ENCODE peak calls at places on chromosome 15, in eight cellular contexts. A is ovary, D is heart left ventricle, S is pancreas, E is A549, T is AG10803, I is adrenal gland, F is Peyer's patch. V is an unnamed sample.

GRCh38 chr15:44075535-44075934 is 119.5 kb downstream of the FRMD5 start:
- DNase-seq in A (no peak), D (no peak), S (no peak), E (no peak), T (peak; percentile 32), I (no peak), F (no peak), V (peak; percentile 77)

GRCh38 chr15:93477721-93478120 is 388.7 kb upstream of the RGMA start:
- DNase-seq in A (no peak), D (no peak), S (no peak), E (no peak), T (no peak), I (no peak), F (no peak), V (no peak)

GRCh38 chr15:69939513-69940440 is 157.9 kb downstream of the TLE3 start:
- DNase-seq in A (no peak), D (no peak), S (no peak), E (no peak), T (no peak), I (no peak), F (no peak), V (no peak)

GRCh38 chr15:65266469-65266868 is 20.2 kb downstream of the PARP16 start:
- DNase-seq in A (no peak), D (no peak), S (no peak), E (no peak), T (no peak), I (no peak), F (no peak), V (no peak)

GRCh38 chr15:50907866-50908208 is 646 bp upstream of the AP4E1 start:
- DNase-seq in A (peak; percentile 47), D (peak; percentile 35), S (no peak), E (peak; percentile 53), T (peak; percentile 38), I (peak; percentile 68), F (peak; percentile 65), V (peak; percentile 46)

GRCh38 chr15:72197045-72197459 is 535 bp downstream of the GRAMD2A start:
- DNase-seq in A (no peak), D (no peak), S (no peak), E (no peak), T (no peak), I (no peak), F (no peak), V (no peak)

GRCh38 chr15:98954411-98954810 is 53.2 kb downstream of the PGPEP1L start:
- DNase-seq in A (peak; percentile 69), D (peak; percentile 91), S (no peak), E (no peak), T (peak; percentile 93), I (peak; percentile 95), F (no peak), V (peak; percentile 63)

GRCh38 chr15:38555686-38556334 is 8.8 kb downstream of the RASGRP1 start:
- DNase-seq in A (no peak), D (no peak), S (no peak), E (no peak), T (peak; percentile 90), I (no peak), F (no peak), V (peak; percentile 35)

GRCh38 chr15:38672814-38673292 is 108.2 kb upstream of the RASGRP1 start:
- DNase-seq in A (no peak), D (no peak), S (no peak), E (peak; percentile 5), T (no peak), I (no peak), F (peak; percentile 59), V (no peak)

GRCh38 chr15:43251863-43252241 is 14.9 kb downstream of the TGM5 start:
- DNase-seq in A (no peak), D (no peak), S (no peak), E (no peak), T (no peak), I (peak; percentile 1), F (no peak), V (no peak)

GRCh38 chr15:29124581-29125381 is 144.8 kb downstream of the NSMCE3 start:
- DNase-seq in A (no peak), D (peak; percentile 14), S (no peak), E (no peak), T (no peak), I (no peak), F (no peak), V (no peak)

GRCh38 chr15:82850242-82850591 is 40.8 kb downstream of the WHAMM start:
- DNase-seq in A (no peak), D (no peak), S (no peak), E (no peak), T (peak; percentile 30), I (peak; percentile 87), F (peak; percentile 10), V (no peak)

GRCh38 chr15:77738038-77738370 is 105.3 kb upstream of the LINGO1 start:
- DNase-seq in A (no peak), D (no peak), S (no peak), E (no peak), T (no peak), I (no peak), F (no peak), V (no peak)

GRCh38 chr15:91456251-91456718 is 356.2 kb downstream of the SV2B start:
- DNase-seq in A (no peak), D (no peak), S (peak; percentile 19), E (peak; percentile 70), T (peak; percentile 31), I (no peak), F (no peak), V (peak; percentile 32)

GRCh38 chr15:33545866-33546265 is 235.1 kb downstream of the RYR3 start:
- DNase-seq in A (no peak), D (no peak), S (no peak), E (no peak), T (no peak), I (no peak), F (no peak), V (no peak)

GRCh38 chr15:49288411-49288810 is 118.4 kb downstream of the GALK2 start:
- DNase-seq in A (no peak), D (no peak), S (no peak), E (no peak), T (peak; percentile 68), I (no peak), F (no peak), V (peak; percentile 71)

GRCh38 chr15:81296673-81297072 is 27.3 kb downstream of the STARD5 start:
- DNase-seq in A (no peak), D (peak; percentile 50), S (no peak), E (no peak), T (no peak), I (peak; percentile 73), F (peak; percentile 93), V (no peak)

GRCh38 chr15:88071141-88071540 is 185.4 kb downstream of the NTRK3 start:
- DNase-seq in A (no peak), D (no peak), S (no peak), E (no peak), T (no peak), I (no peak), F (no peak), V (no peak)

GRCh38 chr15:101036189-101036588 is 117.0 kb downstream of the LRRK1 start:
- DNase-seq in A (no peak), D (no peak), S (no peak), E (no peak), T (no peak), I (no peak), F (no peak), V (no peak)

GRCh38 chr15:67533873-67534272 is 8.6 kb upstream of the MAP2K5 start:
- DNase-seq in A (no peak), D (no peak), S (no peak), E (no peak), T (no peak), I (no peak), F (no peak), V (no peak)

GRCh38 chr15:32709295-32710033 is 8.3 kb upstream of the GREM1 start:
- DNase-seq in A (no peak), D (no peak), S (no peak), E (no peak), T (no peak), I (no peak), F (no peak), V (no peak)

GRCh38 chr15:57752426-57752825 is 45.9 kb downstream of the POLR2M start:
- DNase-seq in A (no peak), D (peak; percentile 45), S (no peak), E (no peak), T (no peak), I (no peak), F (no peak), V (no peak)

GRCh38 chr15:49645937-49646336 is 25.1 kb downstream of the DTWD1 start:
- DNase-seq in A (peak; percentile 30), D (peak; percentile 38), S (peak; percentile 33), E (peak; percentile 2), T (peak; percentile 74), I (peak; percentile 74), F (no peak), V (peak; percentile 88)

GRCh38 chr15:90419202-90419601 is 31.2 kb downstream of the IQGAP1 start:
- DNase-seq in A (no peak), D (no peak), S (no peak), E (no peak), T (no peak), I (no peak), F (no peak), V (no peak)
- TF ChIP-seq CTCF in A (no peak), D (no peak), S (no peak), E (no peak), T (no peak), I (no peak), F (no peak), V (no peak)

GRCh38 chr15:89495638-89496145 is 691 bp downstream of the RHCG start:
- DNase-seq in A (no peak), D (no peak), S (no peak), E (no peak), T (no peak), I (no peak), F (no peak), V (no peak)
- H3K4me3 ChIP-seq in A (no peak overlapping the region), D (no peak overlapping the region), S (no peak overlapping the region), E (peak overlapping the region; percentile 51), T (no peak overlapping the region), I (no peak overlapping the region), F (peak overlapping the region; percentile 39), V (no peak overlapping the region)

DNA sequence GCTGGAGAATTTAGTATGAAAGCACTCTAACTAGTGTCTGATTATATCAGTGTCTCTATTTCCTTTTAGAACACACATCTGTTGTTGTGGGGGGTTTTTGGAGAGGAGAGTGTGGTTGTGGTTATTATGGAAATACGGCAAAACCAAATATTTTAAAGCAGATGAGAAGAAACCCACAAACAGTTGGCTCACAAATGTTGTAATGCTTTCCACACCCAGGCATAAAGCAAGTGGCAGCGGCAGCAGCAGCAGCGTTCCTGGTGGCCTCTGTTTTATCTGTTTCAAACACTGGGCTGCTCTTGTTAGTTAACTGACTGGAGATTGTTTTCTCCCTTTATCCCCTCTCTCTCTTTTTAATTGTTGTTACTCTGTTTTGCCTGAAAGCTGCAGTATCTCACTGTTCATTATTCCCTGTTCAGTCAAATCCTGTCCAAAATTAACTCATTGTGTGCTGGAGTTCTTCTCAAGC is 1045.5 kb upstream of the NR2F2 start:
- DNase-seq in A (no peak), D (no peak), S (no peak), E (no peak), T (peak; percentile 90), I (no peak), F (no peak), V (peak; percentile 68)
- TF ChIP-seq CTCF in A (peak; percentile 39), D (no peak), S (no peak), E (no peak), T (peak; percentile 43), I (no peak), F (no peak), V (no peak)

GRCh38 chr15:63034568-63034967 is 8.0 kb upstream of the TPM1 start:
- DNase-seq in A (no peak), D (no peak), S (no peak), E (no peak), T (no peak), I (no peak), F (no peak), V (no peak)
- H3K4me3 ChIP-seq in A (no peak overlapping the region), D (no peak overlapping the region), S (no peak overlapping the region), E (no peak overlapping the region), T (no peak overlapping the region), I (no peak overlapping the region), F (no peak overlapping the region), V (no peak overlapping the region)

V was measured in fibroblast of the aortic adventitia.